ENCODE peak calls at places on chromosomes 1 and 21, in five cellular contexts. Z is activated T-cell treated with anti-CD3 and anti-CD28 coated beads for 1 hour, U is T47D, S is CMK, D is T-helper 2 cell. J is an unnamed sample.

GRCh38 chr21:42690586-42690985 is 37.2 kb downstream of the PDE9A start:
- DNase-seq in S (no peak), D (no peak), Z (no peak), U (no peak), J (no peak)

GRCh38 chr1:220189750-220190347 is 82.4 kb downstream of the RAB3GAP2 start:
- DNase-seq in D (peak), S (peak), U (peak), Z (no peak), J (no peak)

GRCh38 chr1:225413708-225414375 is 14.0 kb downstream of the LBR start:
- DNase-seq in Z (no peak), S (no peak), U (no peak), D (no peak), J (no peak)

GRCh38 chr1:42231253-42231652 is 66.7 kb upstream of the GUCA2A start:
- DNase-seq in Z (no peak), S (no peak), U (no peak), D (no peak), J (no peak)

GRCh38 chr1:201982082-201982922 is at the start of gene RNPEP:
- DNase-seq in Z (peak), S (peak), D (peak), U (peak), J (peak)

GRCh38 chr1:225973158-225973557 is 26.0 kb downstream of the SDE2 start:
- DNase-seq in Z (no peak), U (no peak), D (no peak), S (no peak), J (no peak)

GRCh38 chr1:45205000-45205909 is 1.1 kb downstream of the ZSWIM5 start:
- DNase-seq in D (no peak), S (no peak), U (peak), Z (no peak), J (no peak)

GRCh38 chr1:5514519-5515183 is 477.6 kb downstream of the NPHP4 start:
- DNase-seq in Z (peak), S (peak), D (peak), U (peak), J (peak)

GRCh38 chr1:147598631-147599361 is 57.5 kb downstream of the BCL9 start:
- DNase-seq in D (peak), S (no peak), Z (peak), U (peak), J (peak)

GRCh38 chr1:145877923-145878486 is 7.7 kb downstream of the ANKRD35 start:
- DNase-seq in S (no peak), D (no peak), U (no peak), Z (no peak), J (no peak)

GRCh38 chr1:168792142-168792541 is 63.1 kb upstream of the DPT start:
- DNase-seq in Z (no peak), U (no peak), D (no peak), S (no peak), J (no peak)

GRCh38 chr1:235673981-235674380 is 24.4 kb upstream of the GNG4 start:
- DNase-seq in Z (no peak), S (no peak), U (no peak), D (no peak), J (no peak)